ENCODE peak calls at places on chromosomes 1 and 21, in six cellular contexts. One of them, this sample, is unnamed.

GRCh38 chr1:226569879-226570547 is 21.4 kb downstream of the STUM start:
- DNase-seq in neural progenitor cell: peak
- DNase-seq in SK-N-SH: peak
- DNase-seq in PC-3: peak
- DNase-seq in HCT116: peak
- DNase-seq in MM.1S: no peak
- DNase-seq in this sample: peak

GRCh38 chr1:157363660-157364140 is 188.6 kb downstream of the FCRL5 start:
- DNase-seq in MM.1S: peak
- DNase-seq in PC-3: peak
- DNase-seq in SK-N-SH: peak
- DNase-seq in neural progenitor cell: peak
- DNase-seq in HCT116: peak
- DNase-seq in this sample: peak

GRCh38 chr1:187264995-187265602 is 436.4 kb downstream of the PLA2G4A start:
- DNase-seq in MM.1S: peak
- DNase-seq in PC-3: peak
- DNase-seq in HCT116: peak
- DNase-seq in neural progenitor cell: peak
- DNase-seq in SK-N-SH: peak
- DNase-seq in this sample: peak

GRCh38 chr1:44630116-44630515 is 44.2 kb downstream of the TMEM53 start:
- DNase-seq in neural progenitor cell: no peak
- DNase-seq in MM.1S: no peak
- DNase-seq in SK-N-SH: no peak
- DNase-seq in HCT116: no peak
- DNase-seq in PC-3: no peak
- DNase-seq in this sample: peak

GRCh38 chr1:113903496-113904291 is 905 bp downstream of the AP4B1 start:
- DNase-seq in SK-N-SH: peak
- DNase-seq in HCT116: no peak
- DNase-seq in MM.1S: no peak
- DNase-seq in neural progenitor cell: no peak
- DNase-seq in PC-3: peak
- DNase-seq in this sample: peak

GRCh38 chr1:6638226-6638625 is 13.6 kb downstream of the THAP3 start:
- DNase-seq in PC-3: no peak
- DNase-seq in SK-N-SH: no peak
- DNase-seq in neural progenitor cell: no peak
- DNase-seq in MM.1S: no peak
- DNase-seq in HCT116: no peak
- DNase-seq in this sample: peak

GRCh38 chr1:51063121-51063520 is 38.9 kb upstream of the C1orf185 start:
- DNase-seq in MM.1S: no peak
- DNase-seq in SK-N-SH: no peak
- DNase-seq in HCT116: peak
- DNase-seq in neural progenitor cell: no peak
- DNase-seq in PC-3: peak
- DNase-seq in this sample: peak

GRCh38 chr1:197130677-197131304 is 15.7 kb downstream of the ASPM start:
- DNase-seq in PC-3: peak
- DNase-seq in SK-N-SH: no peak
- DNase-seq in HCT116: no peak
- DNase-seq in MM.1S: no peak
- DNase-seq in neural progenitor cell: no peak
- DNase-seq in this sample: peak

GRCh38 chr1:234861024-234861620 is 251.1 kb upstream of the IRF2BP2 start:
- DNase-seq in PC-3: peak
- DNase-seq in HCT116: no peak
- DNase-seq in neural progenitor cell: no peak
- DNase-seq in MM.1S: no peak
- DNase-seq in SK-N-SH: no peak
- DNase-seq in this sample: no peak

GRCh38 chr1:90579212-90579802 is 137.8 kb downstream of the BARHL2 start:
- DNase-seq in PC-3: peak
- DNase-seq in SK-N-SH: peak
- DNase-seq in neural progenitor cell: peak
- DNase-seq in MM.1S: peak
- DNase-seq in HCT116: peak
- DNase-seq in this sample: peak

GRCh38 chr1:244324176-244324883 is 127.4 kb downstream of the ADSS2 start:
- DNase-seq in MM.1S: no peak
- DNase-seq in SK-N-SH: no peak
- DNase-seq in PC-3: no peak
- DNase-seq in neural progenitor cell: no peak
- DNase-seq in HCT116: no peak
- DNase-seq in this sample: no peak

GRCh38 chr1:56068908-56069307 is 510.5 kb downstream of the PLPP3 start:
- DNase-seq in PC-3: peak
- DNase-seq in SK-N-SH: no peak
- DNase-seq in neural progenitor cell: no peak
- DNase-seq in MM.1S: no peak
- DNase-seq in HCT116: no peak
- DNase-seq in this sample: peak

GRCh38 chr1:178998295-178998694 is 27.4 kb upstream of the FAM20B start:
- DNase-seq in neural progenitor cell: no peak
- DNase-seq in SK-N-SH: no peak
- DNase-seq in HCT116: no peak
- DNase-seq in PC-3: no peak
- DNase-seq in MM.1S: no peak
- DNase-seq in this sample: no peak

GRCh38 chr1:101379939-101380338 is 143.1 kb downstream of the S1PR1 start:
- DNase-seq in PC-3: no peak
- DNase-seq in SK-N-SH: no peak
- DNase-seq in neural progenitor cell: no peak
- DNase-seq in HCT116: no peak
- DNase-seq in MM.1S: no peak
- DNase-seq in this sample: no peak

GRCh38 chr1:35555212-35555584 is 2.0 kb downstream of the KIAA0319L start:
- DNase-seq in SK-N-SH: no peak
- DNase-seq in neural progenitor cell: no peak
- DNase-seq in MM.1S: no peak
- DNase-seq in HCT116: no peak
- DNase-seq in PC-3: no peak
- DNase-seq in this sample: peak

GRCh38 chr1:247530785-247531184 is 5.5 kb downstream of the OR2C3 start:
- DNase-seq in PC-3: no peak
- DNase-seq in neural progenitor cell: no peak
- DNase-seq in HCT116: no peak
- DNase-seq in MM.1S: no peak
- DNase-seq in SK-N-SH: peak
- DNase-seq in this sample: peak

DNA sequence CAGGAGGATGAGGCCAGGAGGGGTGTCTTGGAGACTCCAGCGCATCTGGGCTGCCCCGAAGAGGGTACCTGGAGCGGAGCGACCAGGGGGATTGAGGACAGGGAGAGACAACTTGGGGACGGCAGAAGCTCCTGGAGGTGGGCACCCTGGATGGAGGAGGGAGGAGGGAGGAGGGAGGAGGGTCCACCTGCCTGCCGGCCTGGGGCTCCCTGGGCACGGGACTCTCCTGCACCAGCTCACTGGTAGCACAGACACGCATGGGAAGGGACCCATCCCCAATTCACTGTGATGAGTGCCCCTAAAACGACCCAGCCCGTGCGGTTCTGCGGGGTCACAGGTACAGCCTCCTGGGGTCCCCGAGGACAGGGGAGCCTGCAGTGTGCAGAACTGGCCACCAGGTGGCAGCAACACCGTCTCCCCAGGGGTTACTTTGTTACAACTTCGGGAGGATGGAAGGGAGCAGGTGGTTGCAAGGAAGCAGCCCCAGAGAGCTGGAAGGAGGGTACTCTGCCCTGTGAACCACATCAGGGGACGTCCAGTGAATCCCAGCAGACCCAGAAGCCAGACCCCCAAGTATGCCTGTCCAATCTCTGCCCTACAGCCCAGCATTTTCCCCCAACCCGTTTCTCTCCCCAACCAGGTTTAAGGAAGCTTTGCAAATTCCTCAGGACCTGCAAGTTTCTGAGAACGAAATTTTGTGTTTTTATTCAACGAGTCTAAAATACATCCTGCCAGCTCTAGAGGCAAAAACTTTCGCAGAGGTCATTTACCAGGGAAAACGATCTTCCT is 482.4 kb downstream of the NPHP4 start:
- DNase-seq in neural progenitor cell: peak
- DNase-seq in SK-N-SH: peak
- DNase-seq in HCT116: peak
- DNase-seq in PC-3: peak
- DNase-seq in MM.1S: peak
- DNase-seq in this sample: peak
- TF ChIP-seq EZH2phosphoT487 in neural progenitor cell: no peak
- TF ChIP-seq EZH2phosphoT487 in SK-N-SH: no peak
- TF ChIP-seq EZH2phosphoT487 in HCT116: no peak
- TF ChIP-seq EZH2phosphoT487 in PC-3: no peak
- TF ChIP-seq EZH2phosphoT487 in MM.1S: no peak
- TF ChIP-seq EZH2phosphoT487 in this sample: no peak

GRCh38 chr1:52402860-52403240 is 1.4 kb downstream of the ORC1 start:
- DNase-seq in MM.1S: peak
- DNase-seq in neural progenitor cell: no peak
- DNase-seq in SK-N-SH: no peak
- DNase-seq in HCT116: no peak
- DNase-seq in PC-3: no peak
- DNase-seq in this sample: peak
- H3K9ac ChIP-seq in MM.1S: peak
- H3K9ac ChIP-seq in neural progenitor cell: peak
- H3K9ac ChIP-seq in SK-N-SH: peak
- H3K9ac ChIP-seq in HCT116: peak
- H3K9ac ChIP-seq in PC-3: peak
- H3K9ac ChIP-seq in this sample: peak

GRCh38 chr1:27633640-27634165 is 1.3 kb downstream of the FGR start:
- DNase-seq in PC-3: no peak
- DNase-seq in SK-N-SH: no peak
- DNase-seq in HCT116: no peak
- DNase-seq in MM.1S: no peak
- DNase-seq in neural progenitor cell: no peak
- DNase-seq in this sample: no peak
- H3K4me2 ChIP-seq in PC-3: no peak
- H3K4me2 ChIP-seq in SK-N-SH: no peak
- H3K4me2 ChIP-seq in HCT116: no peak
- H3K4me2 ChIP-seq in MM.1S: peak
- H3K4me2 ChIP-seq in neural progenitor cell: peak
- H3K4me2 ChIP-seq in this sample: peak

DNA sequence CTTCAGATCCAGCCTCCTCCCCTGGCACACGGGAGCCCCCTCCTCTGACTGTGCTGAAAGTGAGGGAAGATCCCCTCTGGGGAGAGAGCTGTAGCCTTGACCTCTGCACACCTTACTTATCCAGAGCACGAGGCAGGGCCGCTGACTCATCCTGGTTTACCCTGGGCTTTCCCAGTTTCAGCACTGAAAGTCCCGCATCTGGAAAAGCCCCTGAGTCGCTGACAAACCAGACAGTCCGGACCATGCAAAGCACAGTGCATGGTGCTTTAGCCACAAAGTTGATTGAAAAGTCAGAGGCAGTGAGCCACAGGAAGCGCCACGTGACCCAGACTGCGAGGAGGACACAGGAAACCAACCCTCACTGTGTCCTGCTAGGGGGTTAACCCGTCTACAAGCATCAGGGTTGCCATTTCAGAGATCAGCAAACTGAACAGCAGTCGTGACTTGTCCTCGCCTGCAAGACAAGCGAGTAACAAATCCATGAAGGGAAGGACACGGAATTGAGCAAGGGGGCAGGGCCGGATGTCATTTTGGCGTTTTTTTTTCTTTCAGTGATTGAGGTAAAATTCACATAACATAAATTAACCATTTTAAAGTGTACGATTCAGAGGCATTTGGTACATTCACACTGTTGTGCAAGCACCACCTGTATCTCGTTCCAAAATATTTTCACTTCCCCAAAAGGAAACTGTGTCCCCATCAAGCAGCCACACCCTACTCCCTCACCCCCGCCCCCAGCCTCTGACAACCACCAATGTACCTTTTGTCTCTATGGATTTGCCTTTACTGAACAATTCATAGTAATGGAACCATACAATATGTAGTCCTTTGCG is 19.9 kb upstream of the IFNGR2 start:
- DNase-seq in HCT116: peak
- DNase-seq in neural progenitor cell: peak
- DNase-seq in SK-N-SH: no peak
- DNase-seq in MM.1S: peak
- DNase-seq in PC-3: peak
- DNase-seq in this sample: peak
- TF ChIP-seq EZH2phosphoT487 in HCT116: no peak
- TF ChIP-seq EZH2phosphoT487 in neural progenitor cell: no peak
- TF ChIP-seq EZH2phosphoT487 in SK-N-SH: no peak
- TF ChIP-seq EZH2phosphoT487 in MM.1S: no peak
- TF ChIP-seq EZH2phosphoT487 in PC-3: no peak
- TF ChIP-seq EZH2phosphoT487 in this sample: no peak

GRCh38 chr21:46152939-46153258 is 2.5 kb downstream of the FTCD start:
- DNase-seq in PC-3: no peak
- DNase-seq in HCT116: no peak
- DNase-seq in neural progenitor cell: no peak
- DNase-seq in SK-N-SH: no peak
- DNase-seq in MM.1S: no peak
- DNase-seq in this sample: no peak

GRCh38 chr21:46154155-46154954 is 1.0 kb downstream of the FTCD start:
- DNase-seq in neural progenitor cell: no peak
- DNase-seq in PC-3: no peak
- DNase-seq in SK-N-SH: no peak
- DNase-seq in MM.1S: no peak
- DNase-seq in HCT116: no peak
- DNase-seq in this sample: no peak

GRCh38 chr21:46151989-46152938 is 3.1 kb downstream of the FTCD start:
- DNase-seq in neural progenitor cell: no peak
- DNase-seq in SK-N-SH: no peak
- DNase-seq in HCT116: no peak
- DNase-seq in MM.1S: no peak
- DNase-seq in PC-3: no peak
- DNase-seq in this sample: no peak

GRCh38 chr21:46154955-46155513 is 345 bp downstream of the FTCD start:
- DNase-seq in HCT116: no peak
- DNase-seq in neural progenitor cell: no peak
- DNase-seq in MM.1S: no peak
- DNase-seq in PC-3: no peak
- DNase-seq in SK-N-SH: no peak
- DNase-seq in this sample: no peak

GRCh38 chr21:46153259-46154154 is 1.9 kb downstream of the FTCD start:
- DNase-seq in neural progenitor cell: peak
- DNase-seq in MM.1S: no peak
- DNase-seq in SK-N-SH: peak
- DNase-seq in PC-3: peak
- DNase-seq in HCT116: no peak
- DNase-seq in this sample: peak
- H3K9ac ChIP-seq in neural progenitor cell: no peak
- H3K9ac ChIP-seq in MM.1S: no peak
- H3K9ac ChIP-seq in SK-N-SH: no peak
- H3K9ac ChIP-seq in PC-3: no peak
- H3K9ac ChIP-seq in HCT116: no peak
- H3K9ac ChIP-seq in this sample: no peak

GRCh38 chr1:116868386-116868785 is 41.3 kb upstream of the PTGFRN start:
- DNase-seq in MM.1S: no peak
- DNase-seq in HCT116: no peak
- DNase-seq in PC-3: no peak
- DNase-seq in SK-N-SH: no peak
- DNase-seq in neural progenitor cell: no peak
- DNase-seq in this sample: peak
- H3K4me2 ChIP-seq in MM.1S: no peak
- H3K4me2 ChIP-seq in HCT116: no peak
- H3K4me2 ChIP-seq in PC-3: no peak
- H3K4me2 ChIP-seq in SK-N-SH: no peak
- H3K4me2 ChIP-seq in neural progenitor cell: no peak
- H3K4me2 ChIP-seq in this sample: no peak

This sample was measured in GM23248.